ENCODE peak calls at places on chromosomes 5 and 9, in nine cellular contexts. O is HEK293T; F is mesothelial cell of epicardium; Q is effector CD4-positive, alpha-beta T cell; Z is upper lobe of right lung; C is mesenteric fat pad; B is activated B cell treated with CpG ODN at 0.5 μM for 24 hours; S is NCI-H524; Y is CD4-positive, alpha-beta T cell. G is an unnamed sample.

GRCh38 chr9:2524601-2525000 is 97.0 kb upstream of the VLDLR start:
- DNase-seq in O (no peak), F (no peak), Q (no peak), Z (no peak), C (no peak), B (no peak), S (no peak), Y (no peak), G (no peak)

GRCh38 chr5:81525690-81526089 is 131.8 kb upstream of the ACOT12 start:
- DNase-seq in O (no peak), F (no peak), Q (no peak), Z (no peak), C (no peak), B (no peak), S (no peak), Y (no peak), G (no peak)

GRCh38 chr9:133286523-133286922 is 11.5 kb upstream of the ABO start:
- DNase-seq in O (no peak), F (no peak), Q (no peak), Z (no peak), C (no peak), B (no peak), S (no peak), Y (no peak), G (no peak)

GRCh38 chr5:53116597-53116996 is 7.0 kb upstream of the MOCS2 start:
- DNase-seq in O (no peak), F (no peak), Q (no peak), Z (no peak), C (no peak), B (no peak), S (no peak), Y (no peak), G (no peak)

GRCh38 chr5:134142088-134142487 is 27.6 kb downstream of the TCF7 start:
- DNase-seq in O (no peak), F (no peak), Q (no peak), Z (peak; percentile 48), C (peak; percentile 79), B (peak; percentile 6), S (no peak), Y (peak; percentile 0), G (peak; percentile 65)

GRCh38 chr9:116471093-116471906 is 215.8 kb upstream of the TRIM32 start:
- DNase-seq in O (peak; percentile 10), F (peak; percentile 65), Q (no peak), Z (no peak), C (no peak), B (no peak), S (no peak), Y (no peak), G (peak; percentile 76)

GRCh38 chr5:168291961-168292782 is 727 bp downstream of the WWC1 start:
- DNase-seq in O (peak; percentile 65), F (no peak), Q (no peak), Z (peak; percentile 73), C (no peak), B (no peak), S (peak; percentile 40), Y (no peak), G (no peak)

GRCh38 chr9:85430659-85431370 is 310.9 kb downstream of the AGTPBP1 start:
- DNase-seq in O (peak; percentile 28), F (no peak), Q (no peak), Z (no peak), C (no peak), B (no peak), S (no peak), Y (no peak), G (no peak)

GRCh38 chr9:18800579-18800978 is 232.4 kb downstream of the SAXO1 start:
- DNase-seq in O (no peak), F (no peak), Q (no peak), Z (no peak), C (no peak), B (no peak), S (no peak), Y (no peak), G (no peak)

GRCh38 chr9:89953824-89954223 is 349.0 kb downstream of the GADD45G start:
- DNase-seq in O (no peak), F (no peak), Q (no peak), Z (no peak), C (no peak), B (no peak), S (peak; percentile 77), Y (no peak), G (no peak)

GRCh38 chr9:21584890-21585289 is 102.8 kb upstream of the IFNE start:
- DNase-seq in O (no peak), F (no peak), Q (no peak), Z (no peak), C (no peak), B (no peak), S (no peak), Y (no peak), G (no peak)

GRCh38 chr9:38083858-38084555 is 15.0 kb upstream of the SHB start:
- DNase-seq in O (no peak), F (no peak), Q (no peak), Z (no peak), C (no peak), B (no peak), S (no peak), Y (no peak), G (peak; percentile 36)

GRCh38 chr5:39447059-39447458 is 22.3 kb upstream of the DAB2 start:
- DNase-seq in O (no peak), F (no peak), Q (no peak), Z (no peak), C (no peak), B (no peak), S (no peak), Y (no peak), G (no peak)

GRCh38 chr9:136036050-136036449 is 59.0 kb downstream of the NACC2 start:
- DNase-seq in O (no peak), F (no peak), Q (no peak), Z (no peak), C (no peak), B (no peak), S (no peak), Y (no peak), G (no peak)

GRCh38 chr5:138844812-138845513 is 30.2 kb downstream of the LRRTM2 start:
- DNase-seq in O (no peak), F (no peak), Q (no peak), Z (no peak), C (no peak), B (no peak), S (no peak), Y (no peak), G (no peak)

GRCh38 chr5:131610198-131611063 is 24.6 kb downstream of the RAPGEF6 start:
- DNase-seq in O (no peak), F (no peak), Q (no peak), Z (no peak), C (no peak), B (no peak), S (no peak), Y (no peak), G (no peak)

GRCh38 chr5:116084891-116085715 is at the start of gene COMMD10:
- DNase-seq in O (peak; percentile 76), F (peak; percentile 50), Q (peak; percentile 74), Z (peak; percentile 89), C (peak; percentile 94), B (peak; percentile 72), S (peak; percentile 75), Y (peak; percentile 66), G (peak; percentile 84)

GRCh38 chr5:79938468-79938867 is 52.6 kb downstream of the MTX3 start:
- DNase-seq in O (no peak), F (no peak), Q (no peak), Z (no peak), C (no peak), B (no peak), S (no peak), Y (no peak), G (no peak)

GRCh38 chr5:171600736-171601265 is 181.4 kb downstream of the FGF18 start:
- DNase-seq in O (no peak), F (no peak), Q (no peak), Z (no peak), C (peak; percentile 73), B (no peak), S (no peak), Y (no peak), G (no peak)

GRCh38 chr9:89740722-89741121 is 135.9 kb downstream of the GADD45G start:
- DNase-seq in O (no peak), F (no peak), Q (peak; percentile 4), Z (no peak), C (no peak), B (no peak), S (no peak), Y (peak; percentile 21), G (no peak)

GRCh38 chr9:124726886-124727285 is 44.2 kb downstream of the NR6A1 start:
- DNase-seq in O (no peak), F (no peak), Q (no peak), Z (no peak), C (no peak), B (no peak), S (no peak), Y (no peak), G (no peak)

GRCh38 chr5:74801197-74801596 is 34.1 kb downstream of the NSA2 start:
- DNase-seq in O (no peak), F (no peak), Q (no peak), Z (no peak), C (no peak), B (no peak), S (no peak), Y (no peak), G (no peak)

GRCh38 chr9:12666813-12667212 is 26.4 kb upstream of the TYRP1 start:
- DNase-seq in O (no peak), F (no peak), Q (no peak), Z (no peak), C (no peak), B (no peak), S (peak; percentile 10), Y (no peak), G (no peak)

GRCh38 chr5:25649628-25650265 is 1005.0 kb upstream of the CDH10 start:
- DNase-seq in O (no peak), F (no peak), Q (no peak), Z (no peak), C (no peak), B (no peak), S (no peak), Y (no peak), G (no peak)

GRCh38 chr9:122562134-122562760 is 9.3 kb downstream of the OR1N2 start:
- DNase-seq in O (no peak), F (no peak), Q (no peak), Z (no peak), C (no peak), B (no peak), S (peak; percentile 84), Y (no peak), G (no peak)

GRCh38 chr5:148381906-148382305 is 1.9 kb upstream of the FBXO38 start:
- DNase-seq in O (no peak), F (no peak), Q (no peak), Z (no peak), C (no peak), B (no peak), S (no peak), Y (no peak), G (no peak)

GRCh38 chr9:126671381-126671831 is 57.7 kb downstream of the LMX1B start:
- DNase-seq in O (no peak), F (no peak), Q (no peak), Z (no peak), C (no peak), B (no peak), S (peak; percentile 61), Y (no peak), G (no peak)

GRCh38 chr5:139950436-139950835 is 92.7 kb downstream of the NRG2 start:
- DNase-seq in O (peak; percentile 3), F (no peak), Q (no peak), Z (no peak), C (no peak), B (no peak), S (peak; percentile 71), Y (no peak), G (no peak)

GRCh38 chr5:77851229-77852067 is 75.3 kb upstream of the TBCA start:
- DNase-seq in O (peak; percentile 44), F (no peak), Q (no peak), Z (no peak), C (no peak), B (peak; percentile 29), S (peak; percentile 57), Y (no peak), G (no peak)

GRCh38 chr9:120107138-120107537 is 472.8 kb downstream of the CDK5RAP2 start:
- DNase-seq in O (no peak), F (no peak), Q (no peak), Z (no peak), C (no peak), B (no peak), S (no peak), Y (no peak), G (no peak)

GRCh38 chr5:63919763-63920478 is 42.3 kb downstream of the HTR1A start:
- DNase-seq in O (no peak), F (no peak), Q (no peak), Z (no peak), C (no peak), B (no peak), S (no peak), Y (no peak), G (no peak)